ENCODE peak calls at places on chromosomes 4 and X, in seven cellular contexts. P is mammary epithelial cell, L is kidney epithelial cell, Y is epithelial cell of esophagus, V is tibial nerve, M is fibroblast of lung, G is A549. I is an unnamed sample.

GRCh38 chr4:56183344-56183959 is 203.8 kb downstream of the AASDH start:
- DNase-seq in P (no peak), G (no peak), Y (no peak), V (no peak), M (no peak), L (no peak), I (no peak)

GRCh38 chrX:106144755-106145639 is 23.1 kb upstream of the PWWP3B start:
- DNase-seq in Y (peak; percentile 0), P (no peak), V (no peak), M (no peak), L (no peak), G (no peak), I (no peak)

GRCh38 chr4:149101649-149102048 is 659.4 kb upstream of the NR3C2 start:
- DNase-seq in V (no peak), P (no peak), M (no peak), Y (no peak), L (no peak), G (no peak), I (no peak)

GRCh38 chr4:23934915-23935314 is 45.1 kb upstream of the PPARGC1A start:
- DNase-seq in L (peak; percentile 82), G (no peak), V (peak; percentile 80), P (peak; percentile 87), Y (peak; percentile 50), M (peak; percentile 98), I (peak; percentile 95)

GRCh38 chr4:122742933-122743829 is 10.7 kb downstream of the BBS12 start:
- DNase-seq in G (no peak), M (no peak), L (no peak), V (no peak), P (no peak), Y (no peak), I (no peak)

GRCh38 chr4:161336016-161336415 is 827.8 kb downstream of the FSTL5 start:
- DNase-seq in L (no peak), V (no peak), M (no peak), Y (peak; percentile 78), P (no peak), G (no peak), I (peak; percentile 53)

GRCh38 chr4:11782859-11783258 is 354.2 kb upstream of the HS3ST1 start:
- DNase-seq in G (no peak), V (no peak), Y (no peak), P (no peak), L (no peak), M (no peak), I (no peak)

GRCh38 chr4:16772366-16772850 is 126.0 kb downstream of the LDB2 start:
- DNase-seq in L (no peak), P (no peak), G (no peak), V (no peak), M (peak; percentile 85), Y (no peak), I (peak; percentile 36)

GRCh38 chr4:82811392-82811791 is 12.8 kb upstream of the SCD5 start:
- DNase-seq in P (no peak), M (no peak), G (no peak), L (no peak), V (no peak), Y (no peak), I (no peak)

GRCh38 chr4:118905546-118905945 is 16.9 kb downstream of the SYNPO2 start:
- DNase-seq in G (no peak), V (no peak), L (no peak), M (no peak), P (no peak), Y (peak; percentile 52), I (no peak)

GRCh38 chr4:98603683-98604573 is 54.5 kb downstream of the TSPAN5 start:
- DNase-seq in L (no peak), Y (no peak), M (peak; percentile 43), V (no peak), P (no peak), G (no peak), I (no peak)

GRCh38 chr4:55125763-55126541 is 557 bp upstream of the KDR start:
- DNase-seq in M (peak; percentile 15), P (peak; percentile 19), V (no peak), L (no peak), Y (no peak), G (no peak), I (no peak)

GRCh38 chrX:130669233-130669632 is 233.8 kb downstream of the ENOX2 start:
- DNase-seq in M (peak; percentile 74), P (peak; percentile 1), L (no peak), V (no peak), Y (no peak), G (no peak), I (no peak)

GRCh38 chr4:189046642-189047041 is 894.0 kb upstream of the FRG1 start:
- DNase-seq in V (no peak), Y (peak; percentile 83), M (peak; percentile 10), P (peak; percentile 43), G (no peak), L (peak; percentile 16), I (peak; percentile 11)

GRCh38 chrX:67543818-67544217 is at the start of gene AR:
- DNase-seq in M (peak; percentile 55), G (peak; percentile 15), L (no peak), Y (no peak), P (no peak), V (peak; percentile 47), I (peak; percentile 28)

GRCh38 chr4:7630559-7631287 is 196.0 kb upstream of the PSAPL1 start:
- DNase-seq in M (peak; percentile 78), V (peak; percentile 54), G (peak; percentile 38), L (peak; percentile 16), Y (peak; percentile 33), P (peak; percentile 83), I (peak; percentile 49)

GRCh38 chrX:149286940-149287349 is 218.2 kb downstream of the IDS start:
- DNase-seq in M (peak; percentile 55), Y (peak; percentile 54), P (peak; percentile 33), G (peak; percentile 35), V (peak; percentile 6), L (no peak), I (peak; percentile 15)

GRCh38 chr4:147831452-147832192 is 99.7 kb downstream of the ARHGAP10 start:
- DNase-seq in V (peak; percentile 67), P (peak; percentile 96), M (peak; percentile 78), G (peak; percentile 71), Y (peak; percentile 92), L (peak; percentile 79), I (no peak)

GRCh38 chrX:71515039-71515398 is 17.9 kb upstream of the OGT start:
- DNase-seq in L (no peak), P (no peak), V (peak; percentile 9), M (peak; percentile 45), Y (no peak), G (no peak), I (no peak)

GRCh38 chr4:27764526-27764837 is 903.8 kb downstream of the STIM2 start:
- DNase-seq in L (no peak), V (no peak), M (peak; percentile 2), P (no peak), Y (no peak), G (no peak), I (no peak)

GRCh38 chrX:82721891-82722290 is 786.2 kb upstream of the POU3F4 start:
- DNase-seq in L (no peak), M (no peak), G (no peak), Y (no peak), V (no peak), P (no peak), I (no peak)
- H3K4me3 ChIP-seq in L (no peak overlapping the region), M (no peak overlapping the region), G (no peak overlapping the region), Y (no peak overlapping the region), V (no peak overlapping the region), P (no peak overlapping the region), I (no peak overlapping the region)

DNA sequence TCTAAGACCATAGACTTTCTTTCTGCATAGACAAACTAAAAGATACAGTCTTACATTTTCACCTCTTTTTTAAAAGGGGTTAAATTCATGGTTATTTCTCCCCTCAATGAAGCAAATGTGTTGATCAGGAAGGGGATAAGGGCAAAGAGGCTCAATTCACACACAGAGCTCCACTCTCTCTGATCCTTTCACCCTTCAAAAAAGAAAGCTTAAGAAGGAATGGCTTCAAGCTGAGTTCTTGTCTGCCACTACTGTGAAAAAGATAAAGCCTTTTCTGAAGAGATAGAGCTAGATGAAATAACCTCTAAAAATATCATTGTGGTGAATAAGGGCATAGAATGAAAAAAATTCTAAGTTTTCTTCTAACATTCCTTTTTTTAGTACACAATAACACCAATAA is 28.3 kb downstream of the SEPSECS start:
- DNase-seq in G (no peak), Y (no peak), V (no peak), M (no peak), P (no peak), L (no peak), I (no peak)
- TF ChIP-seq CTCF in G (no peak), Y (no peak), V (no peak), M (no peak), P (no peak), L (no peak), I (no peak)

GRCh38 chr4:186727977-186728519 is 4.4 kb upstream of the FAT1 start:
- DNase-seq in V (no peak), P (peak; percentile 63), G (no peak), Y (peak; percentile 77), M (peak; percentile 56), L (no peak), I (no peak)
- H3K4me3 ChIP-seq in V (no peak overlapping the region), P (peak overlapping the region; percentile 100), G (peak overlapping the region; percentile 67), Y (peak overlapping the region; percentile 99), M (peak overlapping the region; percentile 99), L (no peak overlapping the region), I (no peak overlapping the region)

DNA sequence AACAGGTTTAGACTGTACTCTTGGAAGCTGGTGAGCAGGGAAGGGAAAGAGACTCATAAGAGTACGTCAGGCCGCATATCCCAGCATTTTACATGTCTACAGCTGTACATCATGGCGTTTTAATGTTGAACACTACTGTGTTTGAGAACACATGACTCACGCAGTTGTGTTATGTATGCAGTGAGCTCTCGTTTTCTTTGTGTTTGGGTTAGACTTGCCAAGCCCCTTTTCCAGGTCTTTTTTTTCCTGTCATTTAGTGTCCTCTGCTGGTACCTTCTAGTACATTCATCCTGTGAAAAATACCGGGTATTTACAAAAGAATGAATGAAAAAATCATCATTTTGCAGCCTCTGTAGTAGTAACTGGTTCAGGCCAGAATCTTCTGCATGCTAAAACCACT is 35.3 kb downstream of the SMS start:
- DNase-seq in P (peak; percentile 19), M (peak; percentile 89), G (no peak), Y (peak; percentile 35), V (no peak), L (no peak), I (peak; percentile 57)
- TF ChIP-seq CTCF in P (peak; percentile 40), M (peak; percentile 42), G (peak; percentile 39), Y (peak; percentile 25), V (peak; percentile 27), L (no peak), I (peak; percentile 43)

GRCh38 chrX:154544885-154545284 is 1.8 kb downstream of the G6PD start:
- DNase-seq in M (no peak), V (no peak), Y (no peak), G (no peak), P (no peak), L (no peak), I (no peak)
- H3K4me3 ChIP-seq in M (peak overlapping the region; percentile 30), V (no peak overlapping the region), Y (no peak overlapping the region), G (peak overlapping the region; percentile 95), P (no peak overlapping the region), L (no peak overlapping the region), I (no peak overlapping the region)

DNA sequence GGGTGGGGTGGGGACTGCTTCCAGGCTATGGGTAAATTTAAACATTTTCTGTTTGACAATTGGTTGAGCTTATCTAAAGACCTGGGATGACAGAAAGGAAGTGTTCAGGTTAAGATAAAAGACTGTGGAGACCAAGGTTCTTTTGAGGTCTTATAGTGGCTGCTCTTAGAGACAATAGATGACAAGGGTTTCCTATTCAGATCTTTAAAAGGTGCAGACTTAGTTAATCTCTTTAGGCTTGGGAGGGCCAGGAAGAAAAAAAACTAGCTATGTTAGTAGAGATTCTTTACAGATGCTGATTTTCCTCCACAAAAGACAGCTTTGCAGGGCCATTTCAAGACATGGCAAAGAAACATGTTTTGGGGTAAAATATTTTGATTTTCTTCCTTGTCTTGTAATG is 972.5 kb downstream of the CCSER1 start:
- DNase-seq in M (no peak), P (no peak), V (no peak), G (no peak), Y (no peak), L (no peak), I (no peak)
- TF ChIP-seq CTCF in M (no peak), P (no peak), V (no peak), G (no peak), Y (no peak), L (no peak), I (no peak)

I was measured in astrocyte of the cerebellum.